ENCODE peak calls at places on chromosomes 3 and 15, in nine cellular contexts. Q is SJSA1, H is cardiac muscle cell, S is transverse colon, N is uterus, F is NT2/D1, K is HAP-1, M is MM.1S, W is mammary epithelial cell. R is an unnamed sample. For H3K36me3, the result is how much of the 10 kb centered on the place peaks cover.

GRCh38 chr3:72127843-72128242 is 342.9 kb upstream of the PROK2 start:
- DNase-seq in Q (no peak), H (peak), S (no peak), N (no peak), F (no peak), K (no peak), M (no peak), W (peak), R (no peak)

GRCh38 chr15:39000008-39000734 is 435.6 kb upstream of the RASGRP1 start:
- DNase-seq in Q (no peak), H (no peak), S (no peak), N (no peak), F (no peak), K (no peak), M (no peak), W (no peak), R (no peak)

GRCh38 chr15:74865316-74865715 is 7.8 kb downstream of the SCAMP2 start:
- DNase-seq in Q (no peak), H (no peak), S (no peak), N (no peak), F (no peak), K (no peak), M (no peak), W (peak), R (no peak)

GRCh38 chr3:148600902-148601765 is 96.6 kb upstream of the AGTR1 start:
- DNase-seq in Q (no peak), H (no peak), S (peak), N (no peak), F (no peak), K (no peak), M (no peak), W (no peak), R (no peak)

GRCh38 chr15:39310633-39311032 is 270.2 kb upstream of the THBS1 start:
- DNase-seq in Q (no peak), H (no peak), S (no peak), N (no peak), F (no peak), K (peak), M (no peak), W (peak), R (no peak)

GRCh38 chr3:1561397-1561796 is 468.6 kb downstream of the CNTN6 start:
- DNase-seq in Q (no peak), H (no peak), S (no peak), N (no peak), F (no peak), K (no peak), M (no peak), W (no peak), R (no peak)

GRCh38 chr3:125337506-125337905 is 37.6 kb downstream of the ZNF148 start:
- DNase-seq in Q (no peak), H (no peak), S (no peak), N (no peak), F (no peak), K (no peak), M (no peak), W (no peak), R (no peak)

GRCh38 chr3:63069780-63070540 is 194.7 kb upstream of the CADPS start:
- DNase-seq in Q (no peak), H (no peak), S (no peak), N (no peak), F (no peak), K (no peak), M (no peak), W (no peak), R (peak)

GRCh38 chr15:38378162-38378560 is 75.8 kb upstream of the FAM98B start:
- DNase-seq in Q (no peak), H (peak), S (peak), N (peak), F (no peak), K (no peak), M (no peak), W (no peak), R (no peak)

GRCh38 chr15:80455668-80456442 is 51.7 kb downstream of the ARNT2 start:
- DNase-seq in Q (peak), H (peak), S (peak), N (peak), F (peak), K (peak), M (peak), W (peak), R (peak)

GRCh38 chr3:10273697-10274305 is 18.9 kb downstream of the GHRL start:
- DNase-seq in Q (no peak), H (no peak), S (no peak), N (no peak), F (no peak), K (no peak), M (no peak), W (peak), R (no peak)

GRCh38 chr3:171201825-171202224 is 175.3 kb upstream of the SLC2A2 start:
- DNase-seq in Q (no peak), H (no peak), S (no peak), N (no peak), F (no peak), K (no peak), M (no peak), W (no peak), R (no peak)

GRCh38 chr3:18841422-18842343 is 306.6 kb upstream of the KCNH8 start:
- DNase-seq in Q (no peak), H (peak), S (no peak), N (no peak), F (no peak), K (no peak), M (no peak), W (no peak), R (no peak)

GRCh38 chr15:83010709-83011270 is 649 bp downstream of the C15orf40 start:
- DNase-seq in Q (peak), H (peak), S (peak), N (peak), F (peak), K (peak), M (peak), W (peak), R (peak)

GRCh38 chr3:182726258-182727142 is 66.8 kb upstream of the ATP11B start:
- DNase-seq in Q (no peak), H (peak), S (peak), N (no peak), F (no peak), K (no peak), M (no peak), W (no peak), R (no peak)

GRCh38 chr15:75966073-75966472 is 46.2 kb downstream of the NRG4 start:
- DNase-seq in Q (no peak), H (peak), S (no peak), N (no peak), F (no peak), K (no peak), M (no peak), W (peak), R (no peak)

GRCh38 chr3:194035406-194036138 is 100.4 kb upstream of the HES1 start:
- DNase-seq in Q (no peak), H (no peak), S (peak), N (no peak), F (no peak), K (no peak), M (no peak), W (no peak), R (no peak)

GRCh38 chr15:71532994-71533393 is 277.4 kb upstream of the NR2E3 start:
- DNase-seq in Q (peak), H (peak), S (no peak), N (no peak), F (peak), K (peak), M (peak), W (peak), R (peak)

GRCh38 chr15:36468746-36469145 is 110.7 kb upstream of the CDIN1 start:
- DNase-seq in Q (peak), H (peak), S (no peak), N (no peak), F (no peak), K (no peak), M (no peak), W (peak), R (no peak)

GRCh38 chr3:122245513-122246174 is 62.2 kb downstream of the CASR start:
- DNase-seq in Q (peak), H (peak), S (no peak), N (no peak), F (no peak), K (no peak), M (peak), W (peak), R (no peak)

GRCh38 chr3:5072100-5072816 is 49.8 kb upstream of the ARL8B start:
- DNase-seq in Q (no peak), H (no peak), S (no peak), N (no peak), F (no peak), K (no peak), M (no peak), W (peak), R (no peak)

GRCh38 chr3:164460851-164461250 is 617.4 kb downstream of the SI start:
- DNase-seq in Q (peak), H (no peak), S (no peak), N (no peak), F (no peak), K (no peak), M (peak), W (no peak), R (no peak)

GRCh38 chr15:97652700-97653167 is 307.8 kb upstream of the ARRDC4 start:
- DNase-seq in Q (no peak), H (no peak), S (peak), N (no peak), F (no peak), K (no peak), M (peak), W (peak), R (no peak)

GRCh38 chr3:134606033-134607025 is 44.5 kb downstream of the KY start:
- DNase-seq in Q (no peak), H (peak), S (no peak), N (no peak), F (no peak), K (no peak), M (no peak), W (no peak), R (no peak)

GRCh38 chr15:69648775-69649735 is 196.4 kb downstream of the RPLP1 start:
- DNase-seq in Q (no peak), H (no peak), S (no peak), N (no peak), F (peak), K (no peak), M (peak), W (peak), R (no peak)

GRCh38 chr15:77409259-77410156 is 10.4 kb downstream of the PEAK1 start:
- DNase-seq in Q (no peak), H (peak), S (no peak), N (no peak), F (no peak), K (no peak), M (peak), W (no peak), R (no peak)

GRCh38 chr15:85702321-85703230 is 92.1 kb downstream of the KLHL25 start:
- DNase-seq in Q (no peak), H (peak), S (no peak), N (no peak), F (no peak), K (peak), M (no peak), W (no peak), R (no peak)

GRCh38 chr3:157499342-157499963 is 3.8 kb downstream of the VEPH1 start:
- DNase-seq in Q (no peak), H (peak), S (peak), N (no peak), F (peak), K (peak), M (peak), W (peak), R (no peak)
- H3K4me3 ChIP-seq in Q (no peak), H (peak), S (peak), N (no peak), F (peak), K (no peak), M (peak), W (peak), R (no peak)

GRCh38 chr3:47692158-47692557 is 89.5 kb downstream of the SMARCC1 start:
- DNase-seq in Q (no peak), H (no peak), S (no peak), N (no peak), F (no peak), K (no peak), M (no peak), W (no peak), R (no peak)

GRCh38 chr3:47685037-47685436 is 96.7 kb downstream of the SMARCC1 start:
- DNase-seq in Q (no peak), H (no peak), S (no peak), N (no peak), F (no peak), K (no peak), M (no peak), W (no peak), R (no peak)

GRCh38 chr3:47688488-47688887 is 93.2 kb downstream of the SMARCC1 start:
- DNase-seq in Q (no peak), H (no peak), S (no peak), N (no peak), F (no peak), K (no peak), M (no peak), W (no peak), R (no peak)
- H3K36me3 ChIP-seq in Q (half or more), H (half or more), S (under half), N (under half), F (half or more), K (half or more), M (under half), W (under half), R (half or more)

DNA sequence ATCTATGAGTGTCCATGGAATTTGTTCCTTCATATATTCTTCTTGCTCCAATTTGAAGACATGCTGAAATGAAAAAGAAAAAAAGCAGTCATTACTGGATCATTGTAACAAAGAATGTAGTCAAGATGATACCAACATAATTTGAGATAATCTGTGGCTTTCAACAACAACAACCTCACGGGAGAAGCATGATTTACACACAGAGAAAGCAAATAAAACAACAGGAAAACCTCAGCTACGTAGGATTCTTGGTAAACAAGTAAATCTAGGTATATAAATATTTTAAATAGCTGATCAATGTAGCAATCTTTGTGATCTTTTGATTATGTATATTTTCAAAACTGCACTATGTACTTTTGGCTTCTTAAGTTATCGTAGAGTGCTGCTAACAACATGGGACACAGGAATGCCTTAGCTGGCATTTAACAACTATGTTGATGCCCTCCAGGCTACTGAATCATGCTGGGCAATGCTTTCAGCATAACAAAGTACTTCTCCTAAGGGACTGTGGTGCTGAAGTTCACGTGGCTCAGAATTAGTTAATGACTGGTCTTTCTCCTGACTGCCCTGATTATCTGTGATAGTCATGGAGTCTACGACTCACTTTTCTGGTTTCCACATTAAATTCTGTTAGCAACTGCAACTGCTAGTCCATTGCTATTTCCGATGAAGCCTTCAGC is 96.5 kb upstream of the MYO5C start:
- DNase-seq in Q (no peak), H (no peak), S (no peak), N (no peak), F (peak), K (peak), M (no peak), W (peak), R (no peak)
- H3K4me3 ChIP-seq in Q (no peak), H (no peak), S (no peak), N (no peak), F (no peak), K (no peak), M (no peak), W (no peak), R (no peak)

GRCh38 chr15:90483640-90484039 is 46.1 kb upstream of the CRTC3 start:
- DNase-seq in Q (no peak), H (no peak), S (no peak), N (no peak), F (no peak), K (no peak), M (no peak), W (no peak), R (no peak)
- H3K36me3 ChIP-seq in Q (half or more), H (under half), S (under half), N (under half), F (half or more), K (half or more), M (under half), W (under half), R (under half)

GRCh38 chr3:105834768-105835167 is 34.0 kb downstream of the CBLB start:
- DNase-seq in Q (no peak), H (no peak), S (no peak), N (no peak), F (no peak), K (no peak), M (no peak), W (no peak), R (no peak)

GRCh38 chr3:105835606-105836005 is 33.2 kb downstream of the CBLB start:
- DNase-seq in Q (peak), H (no peak), S (no peak), N (no peak), F (no peak), K (peak), M (no peak), W (no peak), R (no peak)

GRCh38 chr3:105837947-105838346 is 30.9 kb downstream of the CBLB start:
- DNase-seq in Q (no peak), H (no peak), S (no peak), N (no peak), F (no peak), K (no peak), M (no peak), W (no peak), R (no peak)

GRCh38 chr3:105837143-105837740 is 31.6 kb downstream of the CBLB start:
- DNase-seq in Q (no peak), H (no peak), S (no peak), N (no peak), F (no peak), K (no peak), M (no peak), W (no peak), R (no peak)

DNA sequence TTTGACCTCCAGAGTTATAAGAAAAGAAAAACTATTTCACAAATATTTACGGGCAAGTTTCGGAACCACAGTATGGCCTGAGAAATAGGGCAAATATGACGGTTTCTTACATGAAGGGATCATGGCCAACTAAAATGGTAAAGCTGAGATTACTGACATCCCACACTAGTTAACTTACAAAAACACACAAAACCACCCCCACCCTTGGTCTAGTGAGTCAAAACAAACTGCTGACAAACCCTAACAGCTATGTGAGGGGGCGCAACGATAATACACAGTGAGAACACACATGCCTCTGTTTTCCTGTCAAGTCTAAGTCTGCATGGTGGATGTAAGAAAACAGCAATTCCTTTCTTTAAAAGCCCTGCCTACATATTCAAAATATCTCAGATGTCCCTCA is 32.3 kb downstream of the CBLB start:
- DNase-seq in Q (peak), H (peak), S (no peak), N (no peak), F (no peak), K (no peak), M (no peak), W (peak), R (no peak)
- H3K4me3 ChIP-seq in Q (no peak), H (no peak), S (no peak), N (no peak), F (no peak), K (no peak), M (no peak), W (no peak), R (no peak)

DNA sequence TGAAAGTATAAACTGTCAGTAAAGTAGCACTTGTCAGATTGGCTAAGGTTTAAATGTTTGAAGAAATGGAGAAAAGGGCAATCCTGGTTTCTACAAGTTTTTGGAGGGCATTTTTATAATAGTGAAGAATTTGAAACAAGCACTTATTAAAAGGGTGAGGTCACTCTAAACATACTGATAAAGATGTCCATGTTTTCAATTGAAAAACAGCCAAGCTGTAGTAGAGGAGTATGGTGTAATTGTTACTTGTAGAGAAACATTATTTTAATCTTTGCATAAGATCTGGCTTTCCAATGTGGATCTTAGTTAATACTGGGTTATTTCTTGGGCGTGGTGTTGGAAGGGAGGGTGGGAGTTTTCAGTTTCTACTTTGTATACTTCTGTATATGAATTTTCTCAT is 22.7 kb downstream of the MORF4L1 start:
- DNase-seq in Q (no peak), H (no peak), S (no peak), N (no peak), F (no peak), K (no peak), M (no peak), W (no peak), R (no peak)
- H3K36me3 ChIP-seq in Q (half or more), H (half or more), S (under half), N (under half), F (half or more), K (half or more), M (under half), W (half or more), R (half or more)

DNA sequence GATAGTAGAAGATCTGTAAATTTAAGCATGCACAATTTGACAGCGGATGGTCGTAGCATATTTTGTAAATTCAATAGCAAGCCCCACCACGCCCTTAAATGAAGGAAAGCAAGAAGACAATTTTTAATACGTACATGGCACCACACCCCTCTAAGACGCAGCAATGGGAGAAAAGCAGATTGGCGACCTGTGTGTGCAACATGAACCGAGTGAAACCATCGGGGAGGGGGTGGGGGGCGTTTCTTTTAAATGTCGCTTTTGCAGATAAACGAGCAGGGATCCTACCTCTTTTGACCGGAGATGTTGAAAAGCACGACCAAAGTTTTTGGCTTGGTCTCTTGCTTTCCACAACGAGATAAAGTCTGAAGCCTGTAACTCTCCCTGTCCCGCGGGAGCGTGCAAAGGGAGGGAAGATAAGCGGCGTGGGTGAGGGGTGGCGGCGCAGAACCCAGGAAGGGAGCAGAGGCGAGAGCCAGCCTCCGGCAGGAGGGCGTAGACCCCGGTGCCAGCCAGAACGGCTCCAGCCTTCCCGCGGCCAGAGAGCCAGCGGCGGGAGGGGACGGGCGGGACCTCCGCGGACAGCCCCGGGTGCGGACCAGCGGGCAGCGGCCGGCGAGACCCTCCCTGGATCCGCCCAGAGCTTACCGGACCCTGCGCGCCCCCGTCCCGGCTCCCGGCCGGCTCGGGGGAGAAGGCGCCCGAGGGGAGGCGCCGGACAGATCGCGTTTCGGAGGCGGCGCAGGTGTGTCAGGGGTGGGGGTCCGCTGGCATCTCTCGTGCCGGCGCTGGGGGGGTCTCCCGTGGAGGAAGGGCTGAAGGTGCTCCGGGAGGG is at the start of gene CHL1:
- DNase-seq in Q (no peak), H (no peak), S (no peak), N (peak), F (no peak), K (no peak), M (no peak), W (no peak), R (peak)
- H3K4me3 ChIP-seq in Q (no peak), H (peak), S (peak), N (peak), F (peak), K (peak), M (no peak), W (no peak), R (peak)

GRCh38 chr3:112740800-112741199 is 99.9 kb upstream of the CCDC80 start:
- DNase-seq in Q (no peak), H (no peak), S (no peak), N (no peak), F (no peak), K (no peak), M (no peak), W (no peak), R (no peak)
- H3K36me3 ChIP-seq in Q (under half), H (under half), S (under half), N (under half), F (under half), K (under half), M (under half), W (under half), R (under half)